ENCODE peak calls at places on chromosomes 13 and 19, in nine cellular contexts. H, A, U, M, Q, I, Y, F and N are unnamed samples. For H3K36me3, the result is how much of the 10 kb centered on the place peaks cover.

GRCh38 chr19:7083076-7083956 is 13.8 kb downstream of the ZNF557 start:
- DNase-seq in F (peak), U (peak), I (no peak), H (no peak), Y (no peak), M (no peak), Q (no peak), A (no peak), N (no peak)

GRCh38 chr19:50460161-50460765 is 16.0 kb upstream of the EMC10 start:
- DNase-seq in I (no peak), Q (no peak), A (no peak), Y (no peak), U (peak), H (no peak), F (peak), M (no peak), N (no peak)

GRCh38 chr13:53174550-53174949 is 145.9 kb downstream of the OLFM4 start:
- DNase-seq in Q (peak), M (no peak), Y (no peak), A (no peak), U (peak), I (no peak), F (no peak), H (no peak), N (no peak)

GRCh38 chr13:25429466-25429865 is 57.7 kb downstream of the ATP8A2 start:
- DNase-seq in U (no peak), I (no peak), Y (no peak), A (no peak), Q (no peak), H (no peak), M (no peak), F (no peak), N (no peak)

GRCh38 chr13:75226755-75227435 is 255.1 kb downstream of the TBC1D4 start:
- DNase-seq in H (no peak), F (peak), Q (no peak), I (no peak), A (no peak), Y (no peak), U (peak), M (no peak), N (no peak)

GRCh38 chr19:33096005-33096404 is 15.0 kb downstream of the GPATCH1 start:
- DNase-seq in Y (no peak), A (no peak), I (no peak), Q (no peak), M (no peak), H (no peak), U (no peak), F (no peak), N (no peak)

GRCh38 chr13:36059366-36059765 is 71.8 kb downstream of the DCLK1 start:
- DNase-seq in Q (peak), Y (no peak), I (no peak), U (no peak), H (no peak), F (no peak), M (no peak), A (no peak), N (no peak)

GRCh38 chr13:34634443-34634842 is 307.6 kb upstream of the NBEA start:
- DNase-seq in I (no peak), H (no peak), Q (no peak), M (no peak), Y (no peak), A (no peak), U (no peak), F (no peak), N (no peak)

GRCh38 chr19:35368378-35368777 is 2.5 kb upstream of the GPR42 start:
- DNase-seq in Q (no peak), U (no peak), A (no peak), I (no peak), H (no peak), Y (no peak), M (no peak), F (no peak), N (no peak)

GRCh38 chr19:34350161-34350561 is 14.8 kb upstream of the GPI start:
- DNase-seq in Y (peak), F (no peak), A (no peak), H (no peak), U (no peak), I (peak), Q (no peak), M (no peak), N (no peak)

GRCh38 chr19:33780251-33780650 is 16.4 kb upstream of the KCTD15 start:
- DNase-seq in I (no peak), U (no peak), Q (no peak), H (no peak), A (peak), F (no peak), Y (no peak), M (no peak), N (no peak)

GRCh38 chr13:22926176-22927007 is 254.4 kb upstream of the SGCG start:
- DNase-seq in M (no peak), F (peak), U (peak), I (peak), Y (no peak), H (no peak), Q (peak), A (peak), N (no peak)

GRCh38 chr13:22848539-22849052 is 332.2 kb upstream of the SGCG start:
- DNase-seq in Y (no peak), I (no peak), U (no peak), A (peak), H (no peak), Q (no peak), M (no peak), F (no peak), N (no peak)

GRCh38 chr13:30362005-30362788 is 54.8 kb upstream of the KATNAL1 start:
- DNase-seq in H (no peak), A (no peak), U (no peak), Q (no peak), F (no peak), M (no peak), Y (no peak), I (no peak), N (no peak)

GRCh38 chr19:16078759-16079707 is 2.7 kb downstream of the TPM4 start:
- DNase-seq in M (no peak), A (peak), F (peak), Y (peak), U (peak), H (peak), I (peak), Q (peak), N (peak)

GRCh38 chr13:57624565-57625435 is 6.7 kb upstream of the PCDH17 start:
- DNase-seq in U (peak), A (peak), M (peak), Y (no peak), I (no peak), H (no peak), Q (no peak), F (peak), N (no peak)

GRCh38 chr13:73421310-73421912 is 362.6 kb downstream of the KLF5 start:
- DNase-seq in M (no peak), A (no peak), U (no peak), Y (no peak), Q (no peak), F (no peak), I (no peak), H (peak), N (no peak)

GRCh38 chr19:11767633-11768133 is 883 bp downstream of the ZNF441 start:
- DNase-seq in F (peak), Q (no peak), I (peak), A (peak), Y (no peak), H (peak), U (peak), M (no peak), N (peak)

GRCh38 chr13:24215732-24216131 is 55.2 kb downstream of the SPATA13 start:
- DNase-seq in U (peak), H (peak), M (no peak), F (peak), Y (no peak), Q (no peak), A (no peak), I (no peak), N (peak)

GRCh38 chr13:110161112-110161897 is 145.7 kb downstream of the COL4A1 start:
- DNase-seq in U (no peak), A (peak), F (no peak), H (no peak), Q (no peak), M (no peak), Y (no peak), I (no peak), N (no peak)

GRCh38 chr19:19628499-19629134 is 597 bp upstream of the LPAR2 start:
- DNase-seq in U (peak), H (peak), Y (peak), A (peak), F (peak), I (peak), M (peak), Q (no peak), N (no peak)

GRCh38 chr13:55000043-55000442 is 1971.4 kb downstream of the OLFM4 start:
- DNase-seq in I (no peak), Y (no peak), U (no peak), A (no peak), F (no peak), M (no peak), H (no peak), Q (no peak), N (no peak)

GRCh38 chr19:17751103-17751911 is at the start of gene FCHO1:
- DNase-seq in I (no peak), Q (no peak), Y (peak), U (no peak), A (no peak), F (no peak), H (peak), M (no peak), N (no peak)

GRCh38 chr19:39941615-39942507 is 7.4 kb upstream of the FCGBP start:
- DNase-seq in H (peak), A (peak), Y (peak), M (peak), Q (no peak), U (peak), I (no peak), F (no peak), N (no peak)

GRCh38 chr19:2235396-2236284 is 489 bp downstream of the PLEKHJ1 start:
- DNase-seq in F (no peak), Q (no peak), H (peak), I (no peak), A (peak), M (no peak), Y (peak), U (no peak), N (no peak)
- H3K36me3 ChIP-seq in F (under half), Q (under half), H (under half), I (under half), A (under half), M (half or more), Y (under half), U (under half), N (under half)

DNA sequence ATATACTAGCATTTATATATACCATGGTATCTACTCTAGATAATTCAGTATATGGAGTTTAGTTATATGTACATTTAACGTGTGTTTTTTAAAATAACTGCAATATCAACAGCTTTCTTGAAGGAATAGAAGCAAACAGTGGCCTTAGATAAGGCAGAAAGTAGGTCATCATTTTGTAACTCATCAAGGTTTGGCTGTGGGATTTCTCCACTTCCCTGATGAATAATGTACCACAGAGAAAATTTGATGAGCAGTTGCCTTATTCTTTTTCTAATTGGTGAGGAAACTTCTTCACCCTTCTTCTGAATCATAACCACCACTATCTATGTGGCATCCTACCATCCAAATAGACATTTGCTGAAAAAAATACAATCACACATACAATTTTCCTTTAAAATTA is 590.2 kb upstream of the SPRY2 start:
- DNase-seq in M (no peak), A (no peak), H (no peak), Y (no peak), U (peak), Q (no peak), F (no peak), I (no peak), N (no peak)
- H3K4me3 ChIP-seq in M (no peak), A (no peak), H (no peak), Y (no peak), U (no peak), Q (no peak), F (no peak), I (no peak), N (no peak)

GRCh38 chr13:112966776-112967175 is 2.2 kb upstream of the MCF2L start:
- DNase-seq in Q (no peak), F (no peak), H (no peak), Y (no peak), I (peak), A (no peak), U (no peak), M (no peak), N (no peak)

GRCh38 chr13:112967666-112968379 is 1.2 kb upstream of the MCF2L start:
- DNase-seq in Q (no peak), A (no peak), I (peak), M (peak), H (no peak), F (no peak), U (no peak), Y (no peak), N (no peak)

GRCh38 chr13:112963641-112964040 is 5.4 kb upstream of the MCF2L start:
- DNase-seq in M (no peak), H (no peak), I (peak), A (no peak), F (no peak), Q (no peak), Y (no peak), U (no peak), N (no peak)

GRCh38 chr13:112965103-112965502 is 3.9 kb upstream of the MCF2L start:
- DNase-seq in Y (no peak), Q (no peak), U (no peak), A (no peak), I (peak), F (no peak), M (no peak), H (no peak), N (no peak)

DNA sequence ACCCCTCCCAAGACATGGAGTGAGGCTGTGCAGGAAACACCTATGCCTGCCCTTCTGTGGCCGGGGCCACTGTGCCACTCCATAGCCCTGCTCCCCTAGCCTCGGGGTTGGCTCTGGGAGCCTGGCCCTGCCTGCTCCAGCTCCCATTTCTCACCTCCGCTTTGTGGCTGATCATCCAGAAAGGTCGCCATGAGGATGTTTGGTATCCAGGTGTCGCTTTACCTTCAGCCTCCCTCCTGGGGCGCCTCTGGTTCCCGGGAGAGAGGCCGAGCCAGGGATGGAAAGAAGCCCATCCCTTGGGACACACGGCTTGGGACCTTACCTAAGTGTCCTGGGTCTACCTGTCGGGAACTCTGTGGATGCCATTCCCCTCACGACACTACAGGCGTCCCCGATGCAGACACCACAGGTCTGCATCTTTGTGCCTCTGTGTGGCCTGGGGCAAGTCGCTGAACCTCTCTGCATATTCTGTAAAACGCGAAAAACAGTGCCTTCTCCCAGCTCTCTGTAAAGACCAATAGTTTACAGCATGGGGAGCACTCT is 3.4 kb upstream of the MCF2L start:
- DNase-seq in U (no peak), H (no peak), A (no peak), F (no peak), Q (no peak), Y (no peak), M (no peak), I (peak), N (no peak)
- H3K27ac ChIP-seq in U (no peak), H (peak), A (no peak), F (no peak), Q (no peak), Y (no peak), M (no peak), I (no peak), N (peak)

GRCh38 chr13:33152389-33152788 is 133.2 kb downstream of the STARD13 start:
- DNase-seq in M (no peak), Y (no peak), F (no peak), Q (no peak), I (no peak), A (no peak), H (no peak), U (no peak), N (no peak)

GRCh38 chr13:33153421-33154381 is 131.9 kb downstream of the STARD13 start:
- DNase-seq in Y (no peak), A (no peak), I (no peak), F (no peak), U (peak), H (no peak), Q (no peak), M (no peak), N (peak)

GRCh38 chr13:33150146-33150545 is 133.9 kb downstream of the KL start:
- DNase-seq in U (peak), Q (no peak), Y (no peak), A (no peak), F (peak), I (no peak), H (no peak), M (no peak), N (no peak)

GRCh38 chr13:33147832-33148231 is 131.6 kb downstream of the KL start:
- DNase-seq in U (no peak), Q (no peak), A (no peak), Y (no peak), I (no peak), M (no peak), F (no peak), H (no peak), N (no peak)

GRCh38 chr13:33150662-33151061 is 134.4 kb downstream of the KL start:
- DNase-seq in F (no peak), M (no peak), Y (no peak), A (no peak), U (no peak), H (no peak), I (no peak), Q (no peak), N (no peak)
- H3K36me3 ChIP-seq in F (under half), M (under half), Y (under half), A (under half), U (under half), H (under half), I (under half), Q (under half), N (under half)

DNA sequence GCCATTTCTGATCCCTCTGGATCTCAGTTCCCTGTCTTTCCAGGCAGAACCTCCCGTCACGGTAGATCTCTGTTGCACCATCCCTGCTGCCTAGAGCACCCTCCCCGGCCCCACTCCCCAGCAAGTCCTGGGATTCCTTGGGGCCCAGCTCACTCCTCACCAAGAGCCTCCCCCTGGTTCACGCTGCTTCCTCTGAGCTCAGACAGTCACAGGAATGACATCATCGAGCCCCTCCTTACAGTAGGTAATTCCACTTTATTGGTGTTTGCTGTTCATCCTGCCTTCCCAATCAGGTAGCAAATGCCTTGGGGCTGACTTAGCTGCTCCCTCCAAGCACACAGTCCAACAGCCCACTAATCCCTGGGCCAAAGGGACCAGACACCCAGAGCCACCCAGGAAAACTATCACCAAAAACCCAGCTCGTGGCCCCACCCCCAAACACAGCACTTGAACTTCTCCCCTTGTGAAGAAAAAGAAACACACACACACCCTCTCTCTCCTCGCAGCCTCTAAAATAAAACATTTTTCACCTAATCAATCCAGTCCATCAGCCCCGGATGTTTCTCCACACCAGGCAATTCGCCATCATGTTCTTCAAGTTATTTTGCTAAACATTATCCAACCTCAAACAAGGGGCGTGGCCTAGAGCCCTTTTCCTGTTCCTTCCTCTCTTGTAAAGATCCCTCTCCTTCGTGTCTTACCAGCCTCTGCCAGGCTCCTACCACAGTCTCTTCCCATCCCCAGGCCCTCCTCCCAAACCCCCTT is 2.5 kb downstream of the NAPA start:
- DNase-seq in A (peak), U (peak), Q (no peak), M (no peak), I (peak), Y (no peak), H (peak), F (peak), N (no peak)
- H3K4me3 ChIP-seq in A (no peak), U (no peak), Q (no peak), M (no peak), I (peak), Y (peak), H (peak), F (peak), N (peak)